ENCODE peak calls at places on chromosome 7, in four cellular contexts. D is heart left ventricle, V is GM12878, I is right lobe of liver. K is an unnamed sample.

GRCh38 chr7:134212576-134213546 is 85.7 kb downstream of the LRGUK start:
- ATAC-seq in V (no peak), I (peak; percentile 64), D (peak; percentile 39), K (no peak)

GRCh38 chr7:1056006-1056784 is 11.8 kb downstream of the GPR146 start:
- ATAC-seq in D (peak; percentile 31), V (no peak), I (peak; percentile 68), K (peak; percentile 13)

GRCh38 chr7:50362712-50363282 is 58.3 kb downstream of the IKZF1 start:
- ATAC-seq in I (no peak), V (no peak), D (no peak), K (no peak)

GRCh38 chr7:34277016-34277800 is 371.9 kb downstream of the BMPER start:
- ATAC-seq in D (no peak), V (peak; percentile 97), I (peak; percentile 45), K (no peak)

GRCh38 chr7:107689553-107689952 is 28.9 kb downstream of the SLC26A4 start:
- ATAC-seq in V (no peak), I (no peak), D (no peak), K (no peak)

GRCh38 chr7:18680576-18680975 is 185.0 kb downstream of the HDAC9 start:
- ATAC-seq in V (no peak), I (no peak), D (no peak), K (no peak)

GRCh38 chr7:25970381-25970780 is 181.6 kb upstream of the NFE2L3 start:
- ATAC-seq in I (no peak), D (no peak), V (no peak), K (no peak)

GRCh38 chr7:27194002-27194352 is 5.9 kb downstream of the HOXA13 start:
- ATAC-seq in D (no peak), I (no peak), V (no peak), K (no peak)

GRCh38 chr7:64636386-64636785 is 29.5 kb upstream of the ZNF107 start:
- ATAC-seq in V (no peak), I (peak; percentile 7), D (no peak), K (no peak)

GRCh38 chr7:135342887-135343286 is 109.2 kb downstream of the STRA8 start:
- ATAC-seq in V (no peak), D (peak; percentile 94), I (no peak), K (no peak)

GRCh38 chr7:155463114-155463811 is 5.3 kb downstream of the EN2 start:
- ATAC-seq in D (no peak), I (no peak), V (no peak), K (no peak)

GRCh38 chr7:10022957-10023356 is 950.7 kb upstream of the PHF14 start:
- ATAC-seq in V (no peak), D (peak; percentile 65), I (peak; percentile 90), K (no peak)

GRCh38 chr7:107353701-107354100 is 116.2 kb upstream of the GPR22 start:
- ATAC-seq in D (no peak), V (no peak), I (no peak), K (no peak)

GRCh38 chr7:127791790-127792189 is 139.8 kb downstream of the SND1 start:
- ATAC-seq in D (no peak), V (no peak), I (no peak), K (no peak)

GRCh38 chr7:41709621-41710020 is 6.7 kb upstream of the INHBA start:
- ATAC-seq in I (no peak), D (no peak), V (no peak), K (no peak)

GRCh38 chr7:70325509-70326101 is 727.3 kb downstream of the AUTS2 start:
- ATAC-seq in I (no peak), D (no peak), V (no peak), K (peak; percentile 58)

GRCh38 chr7:112994666-112995065 is 92.0 kb downstream of the GPR85 start:
- ATAC-seq in I (no peak), V (no peak), D (peak; percentile 16), K (no peak)

GRCh38 chr7:51539840-51540239 is 223.2 kb upstream of the COBL start:
- ATAC-seq in D (no peak), I (no peak), V (no peak), K (no peak)

GRCh38 chr7:141989996-141990395 is 5.7 kb upstream of the MGAM start:
- ATAC-seq in I (no peak), D (no peak), V (no peak), K (no peak)

GRCh38 chr7:144483189-144483588 is 79.7 kb upstream of the NOBOX start:
- ATAC-seq in D (peak; percentile 68), I (no peak), V (peak; percentile 36), K (no peak)

GRCh38 chr7:85710960-85711359 is 524.1 kb upstream of the SEMA3D start:
- ATAC-seq in D (no peak), V (peak; percentile 45), I (no peak), K (no peak)

GRCh38 chr7:107023522-107024149 is 20.9 kb upstream of the PRKAR2B start:
- ATAC-seq in D (no peak), V (no peak), I (no peak), K (no peak)

GRCh38 chr7:33874943-33875342 is 30.4 kb upstream of the BMPER start:
- ATAC-seq in V (no peak), I (no peak), D (no peak), K (peak; percentile 39)

GRCh38 chr7:18806177-18806576 is 310.6 kb downstream of the HDAC9 start:
- ATAC-seq in I (no peak), V (no peak), D (no peak), K (no peak)

GRCh38 chr7:143367972-143368371 is 5.5 kb upstream of the FAM131B start:
- ATAC-seq in I (no peak), D (no peak), V (no peak), K (no peak)

GRCh38 chr7:92391071-92391470 is 56.2 kb upstream of the GATAD1 start:
- ATAC-seq in D (no peak), V (no peak), I (no peak), K (no peak)

GRCh38 chr7:28979791-28980190 is 21.7 kb upstream of the TRIL start:
- ATAC-seq in D (peak; percentile 84), V (no peak), I (no peak), K (peak; percentile 51)

GRCh38 chr7:105497016-105497415 is 25.1 kb downstream of the PUS7 start:
- ATAC-seq in D (no peak), I (no peak), V (no peak), K (no peak)

GRCh38 chr7:15463801-15464761 is 97.7 kb downstream of the AGMO start:
- ATAC-seq in V (no peak), D (peak; percentile 86), I (no peak), K (peak; percentile 60)

GRCh38 chr7:50141131-50141530 is 48.1 kb upstream of the ZPBP start:
- ATAC-seq in I (no peak), D (no peak), V (no peak), K (no peak)

GRCh38 chr7:80287400-80288174 is 153.0 kb downstream of the GNAI1 start:
- ATAC-seq in D (no peak), V (no peak), I (no peak), K (no peak)

GRCh38 chr7:132161231-132161915 is 414.9 kb downstream of the PLXNA4 start:
- ATAC-seq in D (peak; percentile 87), V (no peak), I (no peak), K (no peak)

GRCh38 chr7:156090988-156091387 is 278.7 kb upstream of the SHH start:
- ATAC-seq in V (no peak), I (no peak), D (no peak), K (no peak)

GRCh38 chr7:113142385-113143119 is 24.2 kb upstream of the SMIM30 start:
- ATAC-seq in D (no peak), V (peak; percentile 83), I (peak; percentile 40), K (no peak)

GRCh38 chr7:158867214-158867984 is 11.0 kb downstream of the DYNC2I1 start:
- ATAC-seq in D (no peak), V (no peak), I (no peak), K (no peak)

GRCh38 chr7:143910473-143911248 is 8.7 kb upstream of the TCAF1 start:
- ATAC-seq in D (no peak), V (no peak), I (no peak), K (no peak)

GRCh38 chr7:111292026-111292430 is 201.1 kb downstream of the LRRN3 start:
- ATAC-seq in I (no peak), D (no peak), V (no peak), K (no peak)

GRCh38 chr7:85191383-85191782 is 4.5 kb upstream of the SEMA3D start:
- ATAC-seq in V (peak; percentile 20), I (no peak), D (no peak), K (no peak)

GRCh38 chr7:4683043-4683883 is 1.2 kb downstream of the FOXK1 start:
- ATAC-seq in D (peak; percentile 75), I (peak; percentile 48), V (peak; percentile 61), K (no peak)

GRCh38 chr7:139159900-139160675 is 50.6 kb upstream of the ZC3HAV1 start:
- ATAC-seq in V (no peak), D (no peak), I (no peak), K (no peak)
- TF ChIP-seq POLR2A in V (no peak), D (no peak), I (no peak), K (no peak)

GRCh38 chr7:45920543-45921380 is at the start of gene IGFBP3:
- ATAC-seq in V (peak; percentile 15), I (peak; percentile 86), D (peak; percentile 64), K (peak; percentile 61)
- TF ChIP-seq POLR2A in V (no peak), I (peak; percentile 51), D (no peak), K (no peak)

DNA sequence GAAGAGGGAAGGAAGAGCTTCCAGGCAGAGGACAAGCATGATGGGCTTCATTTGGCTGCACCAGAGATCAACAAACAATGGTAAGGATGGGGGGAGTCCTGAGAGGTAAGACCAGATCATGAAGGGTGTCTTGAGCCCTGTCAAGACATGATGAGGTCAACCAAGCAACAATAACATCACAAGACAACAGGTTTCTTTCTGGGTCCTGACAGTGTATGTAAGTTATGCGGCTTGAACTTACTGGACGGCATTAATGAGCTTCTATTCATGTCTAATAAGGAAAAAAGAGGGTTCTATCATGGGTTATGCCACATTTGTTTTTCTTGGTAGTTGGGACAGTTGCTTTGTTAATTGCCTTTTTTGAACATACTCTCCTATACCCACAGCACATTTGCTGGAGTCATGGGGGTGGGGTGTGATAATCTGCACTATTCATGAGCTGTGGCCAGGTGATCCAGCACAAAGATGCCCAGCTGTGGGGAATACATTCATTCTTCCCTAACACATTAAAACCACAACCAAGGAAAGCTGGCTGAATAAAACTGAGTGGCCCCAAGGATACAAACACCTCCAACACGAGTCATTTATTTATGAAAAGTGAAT is 168.8 kb upstream of the KLF14 start:
- ATAC-seq in I (no peak), V (no peak), D (no peak), K (no peak)
- TF ChIP-seq POLR2A in I (no peak), V (no peak), D (no peak), K (no peak)

GRCh38 chr7:99372275-99373085 is 2.0 kb upstream of the ARPC1B start:
- ATAC-seq in D (peak; percentile 9), V (no peak), I (no peak), K (no peak)

GRCh38 chr7:99371376-99371920 is 3.1 kb upstream of the ARPC1B start:
- ATAC-seq in V (no peak), I (no peak), D (no peak), K (no peak)

GRCh38 chr7:99375070-99375807 is 709 bp downstream of the ARPC1B start:
- ATAC-seq in V (peak; percentile 70), D (peak; percentile 75), I (peak; percentile 80), K (peak; percentile 78)

GRCh38 chr7:99373086-99374066 is 1.2 kb upstream of the ARPC1B start:
- ATAC-seq in I (no peak), V (no peak), D (no peak), K (no peak)

GRCh38 chr7:99374121-99375064 is at the start of gene ARPC1B:
- ATAC-seq in V (peak; percentile 84), D (peak; percentile 61), I (peak; percentile 75), K (peak; percentile 66)
- TF ChIP-seq POLR2A in V (peak; percentile 93), D (no peak), I (peak; percentile 73), K (peak; percentile 50)